ENCODE peak calls at places on chromosomes 5 and 9, in six cellular contexts. V, T, U, Y, S and Q are unnamed samples.

GRCh38 chr5:34609951-34610431 is 46.1 kb upstream of the RAI14 start:
- DNase-seq in T (no peak), U (no peak), S (no peak), V (no peak), Y (no peak), Q (no peak)

GRCh38 chr9:12719431-12719830 is 26.2 kb downstream of the TYRP1 start:
- DNase-seq in T (no peak), V (peak; percentile 6), S (no peak), Y (peak; percentile 4), U (no peak), Q (no peak)

GRCh38 chr5:108728566-108729305 is 19.0 kb upstream of the FER start:
- DNase-seq in V (no peak), S (no peak), Y (no peak), U (no peak), T (no peak), Q (no peak)

GRCh38 chr9:742914-743594 is 98.4 kb upstream of the DMRT1 start:
- DNase-seq in V (no peak), Y (no peak), T (no peak), S (no peak), U (no peak), Q (no peak)

GRCh38 chr5:83987513-83988292 is 267.0 kb upstream of the HAPLN1 start:
- DNase-seq in Y (no peak), T (no peak), U (no peak), S (no peak), V (peak; percentile 37), Q (no peak)

GRCh38 chr9:104900324-104900723 is 27.6 kb downstream of the ABCA1 start:
- DNase-seq in S (no peak), U (no peak), T (no peak), V (no peak), Y (no peak), Q (no peak)

GRCh38 chr5:108661590-108662219 is 86.0 kb upstream of the FER start:
- DNase-seq in Y (no peak), S (no peak), V (peak; percentile 80), U (no peak), T (no peak), Q (no peak)

GRCh38 chr5:96963267-96963666 is 27.4 kb downstream of the LNPEP start:
- DNase-seq in Y (peak; percentile 75), T (no peak), U (no peak), V (no peak), S (peak; percentile 64), Q (peak; percentile 9)

GRCh38 chr5:94627191-94627590 is 8.7 kb downstream of the SLF1 start:
- DNase-seq in U (no peak), V (no peak), Y (no peak), S (no peak), T (no peak), Q (no peak)

GRCh38 chr9:77011973-77012817 is 7.3 kb upstream of the FOXB2 start:
- DNase-seq in T (no peak), V (no peak), U (no peak), S (no peak), Y (peak; percentile 11), Q (peak; percentile 49)

GRCh38 chr5:125232779-125233230 is 486.4 kb upstream of the ZNF608 start:
- DNase-seq in V (no peak), S (peak; percentile 73), T (no peak), U (no peak), Y (no peak), Q (no peak)

GRCh38 chr9:35691325-35691631 is 1.6 kb upstream of the TPM2 start:
- DNase-seq in T (no peak), S (no peak), U (no peak), V (no peak), Y (no peak), Q (no peak)

GRCh38 chr9:14400658-14400995 is 86.7 kb upstream of the NFIB start:
- DNase-seq in T (no peak), Y (peak; percentile 8), V (peak; percentile 16), U (peak; percentile 54), S (no peak), Q (peak; percentile 35)

GRCh38 chr5:161572914-161573313 is 26.4 kb upstream of the GABRB2 start:
- DNase-seq in T (no peak), Y (no peak), V (no peak), S (no peak), U (no peak), Q (no peak)

GRCh38 chr5:180433029-180433416 is 61.2 kb upstream of the CNOT6 start:
- DNase-seq in U (no peak), S (no peak), V (no peak), Y (no peak), T (no peak), Q (no peak)